ENCODE peak calls at places on chromosomes 6 and 20, in seven cellular contexts. N is AG20443; T is OCI-M1; Q is AG10803; C is hepatic stellate cell; E is activated naive CD8-positive, alpha-beta T cell treated with anti-CD3 and anti-CD28 coated beads, Interleukin-2, amount 10 ng/mL, durations not matched to agents 7 days and 5 days; P is stromal cell of bone marrow. K is an unnamed sample.

GRCh38 chr6:13327691-13328075 is 654 bp downstream of the TBC1D7 start:
- DNase-seq in P (no peak), N (no peak), Q (no peak), E (no peak), C (no peak), T (peak), K (no peak)

GRCh38 chr6:93849857-93850256 is 430.5 kb upstream of the EPHA7 start:
- DNase-seq in P (peak), Q (no peak), N (no peak), C (no peak), E (no peak), T (no peak), K (no peak)

GRCh38 chr6:15953152-15953880 is 175.6 kb upstream of the MYLIP start:
- DNase-seq in T (no peak), Q (peak), P (no peak), C (no peak), N (peak), E (no peak), K (no peak)

GRCh38 chr20:37362231-37362792 is 16.4 kb downstream of the SRC start:
- DNase-seq in N (no peak), T (no peak), C (no peak), P (no peak), Q (no peak), E (no peak), K (no peak)

GRCh38 chr6:13526718-13527668 is 39.6 kb upstream of the GFOD1 start:
- DNase-seq in Q (peak), C (no peak), N (no peak), P (no peak), E (peak), T (no peak), K (no peak)

GRCh38 chr20:36217226-36217625 is 19.1 kb upstream of the AAR2 start:
- DNase-seq in C (no peak), N (no peak), Q (no peak), P (no peak), E (no peak), T (no peak), K (no peak)

GRCh38 chr20:63639093-63639860 is 12.4 kb upstream of the GMEB2 start:
- DNase-seq in T (no peak), P (no peak), C (no peak), Q (no peak), E (peak), N (no peak), K (no peak)

GRCh38 chr20:1286267-1287036 is 20.4 kb downstream of the SNPH start:
- DNase-seq in E (no peak), P (no peak), Q (no peak), N (no peak), C (no peak), T (no peak), K (no peak)

GRCh38 chr6:141580988-141581387 is 551.7 kb upstream of the GJE1 start:
- DNase-seq in P (peak), T (no peak), E (no peak), Q (peak), N (peak), C (no peak), K (peak)